ENCODE peak calls at places on chromosomes 16 and 17, in nine cellular contexts. P is uterus, J is kidney, M is cardiac fibroblast, H is fibroblast of pulmonary artery, W is hepatocyte, V is IMR-90, N is activated B cell treated with CpG ODN at 0.5 μM for 24 hours, X is AG04449. D is an unnamed sample.

GRCh38 chr17:2101448-2102257 is 46.8 kb downstream of the HIC1 start:
- DNase-seq in J (peak), W (no peak), M (no peak), N (no peak), X (no peak), V (no peak), H (no peak), P (peak), D (no peak)

GRCh38 chr17:31859487-31860008 is 504 bp upstream of the COPRS start:
- DNase-seq in W (no peak), P (no peak), M (no peak), X (no peak), H (no peak), N (no peak), V (no peak), J (no peak), D (no peak)

GRCh38 chr16:71956500-71956899 is 43.7 kb downstream of the PKD1L3 start:
- DNase-seq in N (no peak), V (no peak), J (no peak), W (no peak), P (no peak), H (peak), X (no peak), M (peak), D (no peak)

GRCh38 chr17:82880620-82881019 is 40.8 kb upstream of the ZNF750 start:
- DNase-seq in H (no peak), N (no peak), W (no peak), P (no peak), M (no peak), V (no peak), X (no peak), J (peak), D (no peak)

GRCh38 chr17:6455321-6455705 is 11.1 kb downstream of the PIMREG start:
- DNase-seq in W (peak), N (peak), H (peak), V (peak), J (peak), P (no peak), X (no peak), M (peak), D (peak)

GRCh38 chr17:933168-934083 is 46.1 kb downstream of the NXN start:
- DNase-seq in H (peak), W (peak), M (peak), N (no peak), V (peak), X (peak), J (no peak), P (no peak), D (no peak)

GRCh38 chr17:41635121-41636097 is 11.0 kb upstream of the KRT17 start:
- DNase-seq in P (no peak), H (no peak), V (no peak), X (no peak), W (peak), J (no peak), N (no peak), M (no peak), D (no peak)

GRCh38 chr17:58235821-58236220 is 2.6 kb upstream of the LPO start:
- DNase-seq in H (no peak), P (no peak), X (no peak), J (no peak), M (no peak), N (no peak), V (no peak), W (no peak), D (no peak)

GRCh38 chr16:11543676-11544393 is 42.9 kb downstream of the LITAF start:
- DNase-seq in N (no peak), P (no peak), M (no peak), V (no peak), H (no peak), X (no peak), J (peak), W (no peak), D (no peak)

GRCh38 chr17:59361386-59361785 is 29.9 kb downstream of the YPEL2 start:
- DNase-seq in W (no peak), M (peak), V (peak), J (no peak), H (peak), P (no peak), X (peak), N (no peak), D (no peak)

GRCh38 chr17:18041776-18042175 is 2.6 kb downstream of the GID4 start:
- DNase-seq in N (no peak), H (peak), X (peak), J (no peak), M (peak), V (peak), W (no peak), P (no peak), D (no peak)

GRCh38 chr17:35345926-35346771 is 27.3 kb downstream of the SLFN11 start:
- DNase-seq in V (peak), H (peak), W (peak), M (peak), P (peak), J (peak), N (no peak), X (no peak), D (no peak)

GRCh38 chr17:11853321-11854151 is 143.7 kb downstream of the ZNF18 start:
- DNase-seq in J (no peak), X (no peak), M (peak), W (no peak), H (no peak), V (no peak), N (no peak), P (no peak), D (no peak)

GRCh38 chr17:39547713-39548478 is 59.8 kb downstream of the NEUROD2 start:
- DNase-seq in N (peak), P (peak), J (no peak), M (peak), V (no peak), H (peak), W (peak), X (no peak), D (peak)

GRCh38 chr17:72656114-72656763 is 436.2 kb downstream of the SLC39A11 start:
- DNase-seq in V (no peak), H (no peak), M (no peak), P (no peak), J (no peak), X (no peak), W (no peak), N (no peak), D (no peak)

GRCh38 chr16:59164461-59164860 is 430.3 kb upstream of the GOT2 start:
- DNase-seq in P (no peak), N (no peak), J (no peak), V (no peak), M (no peak), X (no peak), W (peak), H (no peak), D (peak)

GRCh38 chr17:50130778-50131317 is 888 bp upstream of the SAMD14 start:
- DNase-seq in H (no peak), M (no peak), P (no peak), X (no peak), V (no peak), J (no peak), W (no peak), N (no peak), D (no peak)

GRCh38 chr16:3138823-3139426 is 4.1 kb downstream of the ZNF213 start:
- DNase-seq in N (no peak), J (peak), P (no peak), X (no peak), M (no peak), V (no peak), H (no peak), W (no peak), D (no peak)

GRCh38 chr16:56729736-56730662 is at the start of gene NUP93:
- DNase-seq in J (peak), P (peak), N (peak), W (peak), H (peak), M (peak), X (peak), V (peak), D (peak)

GRCh38 chr16:11571549-11571948 is 15.2 kb downstream of the LITAF start:
- DNase-seq in V (no peak), M (no peak), P (no peak), W (no peak), N (no peak), J (peak), X (no peak), H (no peak), D (no peak)

GRCh38 chr17:7466644-7467341 is 12.6 kb downstream of the ZBTB4 start:
- DNase-seq in P (peak), V (peak), M (peak), J (peak), W (no peak), H (peak), N (no peak), X (no peak), D (no peak)

GRCh38 chr16:55465077-55465896 is 13.7 kb upstream of the MMP2 start:
- DNase-seq in J (peak), X (no peak), M (peak), P (peak), N (peak), H (peak), V (peak), W (peak), D (peak)

GRCh38 chr16:72834499-72834898 is 213.4 kb downstream of the ZFHX3 start:
- DNase-seq in J (no peak), V (no peak), X (no peak), W (no peak), M (no peak), P (no peak), N (no peak), H (no peak), D (no peak)

GRCh38 chr16:75483222-75483621 is 12.0 kb downstream of the CHST6 start:
- DNase-seq in J (no peak), N (no peak), X (no peak), P (no peak), H (no peak), M (no peak), V (peak), W (no peak), D (no peak)

GRCh38 chr16:49854227-49855203 is 1.4 kb downstream of the ZNF423 start:
- DNase-seq in W (peak), J (peak), N (no peak), M (peak), H (peak), X (no peak), P (peak), V (no peak), D (peak)

GRCh38 chr17:38942641-38943040 is 17.2 kb downstream of the LASP1NB start:
- DNase-seq in W (no peak), P (no peak), X (no peak), V (no peak), N (no peak), M (no peak), H (no peak), J (no peak), D (no peak)

GRCh38 chr16:62639890-62640289 is 603.7 kb upstream of the CDH8 start:
- DNase-seq in N (no peak), V (no peak), J (no peak), X (no peak), M (no peak), H (no peak), P (no peak), W (no peak), D (no peak)

GRCh38 chr16:70577256-70577698 is 53.7 kb downstream of the SF3B3 start:
- DNase-seq in V (peak), P (no peak), M (peak), J (peak), W (no peak), H (peak), N (no peak), X (no peak), D (no peak)

GRCh38 chr17:80137131-80137530 is 9.8 kb downstream of the EIF4A3 start:
- DNase-seq in H (no peak), X (no peak), J (no peak), V (no peak), P (no peak), M (no peak), N (no peak), W (no peak), D (no peak)

GRCh38 chr16:15947983-15948509 is 1.4 kb upstream of the ABCC1 start:
- DNase-seq in N (no peak), P (no peak), V (no peak), H (no peak), W (no peak), X (no peak), J (no peak), M (no peak), D (no peak)

GRCh38 chr16:55657616-55658015 is 1.8 kb downstream of the SLC6A2 start:
- DNase-seq in W (no peak), P (no peak), X (no peak), V (no peak), N (no peak), M (no peak), H (no peak), J (no peak), D (no peak)

GRCh38 chr17:67433248-67433924 is 56.3 kb downstream of the PITPNC1 start:
- DNase-seq in W (no peak), P (no peak), J (no peak), M (no peak), V (no peak), X (no peak), H (no peak), N (no peak), D (no peak)

GRCh38 chr17:39688475-39688835 is 598 bp upstream of the PGAP3 start:
- DNase-seq in W (no peak), N (no peak), P (no peak), V (peak), H (no peak), M (no peak), X (no peak), J (peak), D (no peak)

GRCh38 chr17:29918922-29919856 is 10.8 kb downstream of the SSH2 start:
- DNase-seq in P (no peak), J (no peak), W (no peak), M (peak), N (no peak), X (no peak), H (peak), V (peak), D (no peak)

GRCh38 chr17:49252148-49252682 is 21.6 kb upstream of the PHOSPHO1 start:
- DNase-seq in V (no peak), H (peak), J (no peak), P (no peak), N (no peak), X (no peak), W (peak), M (peak), D (no peak)

GRCh38 chr17:78304549-78305037 is 55.3 kb downstream of the SOCS3 start:
- DNase-seq in J (peak), X (no peak), H (no peak), M (no peak), P (no peak), N (no peak), W (no peak), V (no peak), D (no peak)
- TF ChIP-seq CTCF in J (no peak), X (no peak), H (no peak), M (no peak), P (no peak), N (no peak), W (no peak), V (no peak), D (no peak)

GRCh38 chr16:30417447-30418349 is 10.3 kb downstream of the ZNF771 start:
- DNase-seq in X (peak), N (peak), J (peak), W (peak), V (peak), H (peak), M (peak), P (peak), D (peak)
- TF ChIP-seq CTCF in X (peak), N (no peak), J (peak), W (peak), V (no peak), H (no peak), M (no peak), P (no peak), D (peak)

GRCh38 chr16:31214705-31215286 is 877 bp downstream of the TRIM72 start:
- DNase-seq in V (no peak), X (no peak), W (no peak), M (no peak), H (no peak), N (peak), J (peak), P (no peak), D (no peak)
- TF ChIP-seq CTCF in V (no peak), X (no peak), W (no peak), M (no peak), H (no peak), N (no peak), J (no peak), P (no peak), D (peak)

GRCh38 chr17:44977065-44977464 is 9.0 kb upstream of the C1QL1 start:
- DNase-seq in X (no peak), J (no peak), W (no peak), H (no peak), P (no peak), M (no peak), N (no peak), V (no peak), D (no peak)
- TF ChIP-seq CTCF in X (no peak), J (no peak), W (no peak), H (no peak), P (no peak), M (no peak), N (no peak), V (no peak), D (no peak)

GRCh38 chr16:88753191-88753590 is 31.8 kb downstream of the PIEZO1 start:
- DNase-seq in V (no peak), W (no peak), J (no peak), H (no peak), M (no peak), X (no peak), P (no peak), N (no peak), D (no peak)
- TF ChIP-seq CTCF in V (no peak), W (no peak), J (no peak), H (no peak), M (no peak), X (no peak), P (no peak), N (no peak), D (no peak)

DNA sequence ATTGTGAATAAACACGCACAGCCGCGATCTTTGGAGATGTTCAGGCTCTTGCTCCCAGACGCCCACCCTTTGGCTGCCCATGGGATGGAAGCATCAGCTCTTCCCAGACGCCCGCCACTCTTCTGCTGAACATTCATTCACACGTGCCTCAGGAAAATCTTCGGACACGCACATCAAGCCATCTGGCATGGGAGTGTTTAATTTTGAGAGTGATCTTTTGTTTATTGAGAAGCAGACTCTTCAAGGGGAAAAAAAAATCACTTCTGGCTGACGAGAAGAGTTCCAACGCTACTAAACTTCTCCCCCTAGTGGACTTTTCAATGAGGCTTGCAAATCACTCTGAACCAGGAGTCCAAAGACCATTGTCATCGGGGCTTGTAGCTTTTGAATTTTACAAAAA is 62.0 kb upstream of the NUDT7 start:
- DNase-seq in P (no peak), M (peak), V (peak), X (no peak), J (no peak), W (peak), H (peak), N (no peak), D (no peak)
- TF ChIP-seq CTCF in P (peak), M (peak), V (peak), X (peak), J (peak), W (peak), H (peak), N (no peak), D (peak)

D was measured in progenitor cell of endocrine pancreas.